ENCODE peak calls at places on chromosomes 11 and 22, in four cellular contexts. S is K562, Y is GM23248, L is lung. Z is an unnamed sample.
A peak's percentile ranks its signal among the peaks of the same experiment; 100 is the strongest.

GRCh38 chr11:93225642-93226041 is 27.9 kb upstream of the SLC36A4 start:
- DNase-seq in S (peak; percentile 9), Y (peak; percentile 50), L (no peak), Z (no peak)

GRCh38 chr11:33649944-33650343 is 50.7 kb downstream of the C11orf91 start:
- DNase-seq in S (no peak), Y (no peak), L (no peak), Z (no peak)

GRCh38 chr11:102591160-102591718 is 33.9 kb downstream of the MMP20 start:
- DNase-seq in S (no peak), Y (no peak), L (no peak), Z (no peak)

GRCh38 chr22:24424001-24424900 is 3.1 kb upstream of the ADORA2A start:
- DNase-seq in S (no peak), Y (peak; percentile 50), L (no peak), Z (no peak)

GRCh38 chr11:107183963-107184362 is 165.7 kb upstream of the GUCY1A2 start:
- DNase-seq in S (no peak), Y (no peak), L (no peak), Z (no peak)

GRCh38 chr22:22752556-22753477 is 108.4 kb downstream of the GGTLC2 start:
- DNase-seq in S (peak; percentile 61), Y (peak; percentile 83), L (peak; percentile 47), Z (no peak)

GRCh38 chr11:76768091-76769047 is 14.8 kb upstream of the TSKU start:
- DNase-seq in S (no peak), Y (peak; percentile 36), L (peak; percentile 53), Z (no peak)

GRCh38 chr11:17687946-17688670 is 31.3 kb upstream of the MYOD1 start:
- DNase-seq in S (no peak), Y (no peak), L (peak; percentile 15), Z (no peak)

GRCh38 chr11:2534131-2534956 is 89.5 kb downstream of the KCNQ1 start:
- DNase-seq in S (no peak), Y (peak; percentile 16), L (no peak), Z (peak; percentile 4)

DNA sequence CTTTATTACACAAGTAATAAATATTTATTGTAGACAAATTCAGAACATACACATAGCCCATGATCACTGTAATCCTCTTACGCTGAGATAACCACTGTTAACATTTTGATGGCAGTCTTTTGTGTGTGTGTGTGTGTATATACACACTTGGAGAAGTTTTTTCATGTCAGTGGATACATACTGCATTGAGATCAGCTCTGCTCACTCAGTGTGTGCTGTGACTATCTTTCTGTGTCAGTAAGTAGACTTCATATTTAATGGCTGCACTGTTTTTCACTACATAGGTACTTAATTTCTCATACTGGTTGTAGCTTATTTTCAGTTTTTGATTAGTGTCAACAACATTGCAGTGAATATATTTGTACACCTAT is 82.9 kb downstream of the FAM83F start:
- DNase-seq in S (no peak), Y (peak; percentile 6), L (no peak), Z (no peak)
- H3K4me1 ChIP-seq in S (peaks cover 22% of the 10 kb centered on the region), Y (peaks cover 16% of the 10 kb centered on the region), L (peaks cover 5% of the 10 kb centered on the region), Z (no peaks in the 10 kb centered on the region)

GRCh38 chr11:63869171-63869591 is 30.3 kb downstream of the MARK2 start:
- DNase-seq in S (no peak), Y (no peak), L (no peak), Z (no peak)
- H3K4me1 ChIP-seq in S (peaks cover 33% of the 10 kb centered on the region), Y (peaks cover 34% of the 10 kb centered on the region), L (peaks cover 40% of the 10 kb centered on the region), Z (no peaks in the 10 kb centered on the region)

DNA sequence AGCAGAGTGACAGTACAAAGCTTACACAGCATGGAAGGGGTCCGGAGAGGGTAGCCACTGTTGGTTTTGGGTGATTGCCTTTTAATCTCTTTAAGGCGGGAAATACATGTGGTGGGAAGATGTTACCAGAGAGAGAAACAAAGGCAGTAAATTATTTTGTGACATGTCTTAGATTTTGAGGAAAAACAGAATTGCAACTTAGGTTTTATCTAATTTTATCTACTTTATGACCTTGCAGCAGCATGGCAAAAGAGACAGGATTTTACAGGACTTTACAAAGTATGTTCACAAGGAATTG is 1.9 kb downstream of the IFITM2 start:
- DNase-seq in S (no peak), Y (no peak), L (no peak), Z (no peak)
- H3K4me1 ChIP-seq in S (peaks cover 38% of the 10 kb centered on the region), Y (peaks cover 16% of the 10 kb centered on the region), L (peaks cover 10% of the 10 kb centered on the region), Z (no peaks in the 10 kb centered on the region)

DNA sequence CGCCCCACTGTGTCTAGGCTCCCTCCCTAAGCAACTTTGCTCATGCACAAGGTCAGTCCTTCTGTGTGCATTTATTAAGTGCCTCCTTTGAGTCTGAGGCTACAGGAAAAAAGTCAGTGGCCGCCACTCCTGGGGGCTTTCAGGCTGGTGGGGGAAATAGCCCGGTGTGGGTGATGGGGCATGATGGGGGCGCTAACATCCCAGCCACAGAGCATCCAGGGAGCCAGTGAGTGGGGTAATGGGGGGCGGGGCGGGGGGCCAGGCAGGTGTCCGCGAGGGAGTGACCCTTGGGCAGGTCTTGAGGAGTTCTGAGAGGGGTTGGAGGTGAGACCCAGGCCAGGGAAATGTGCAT is 10.0 kb upstream of the EHD1 start:
- DNase-seq in S (no peak), Y (no peak), L (no peak), Z (no peak)
- H3K4me1 ChIP-seq in S (peaks cover 44% of the 10 kb centered on the region), Y (no peaks in the 10 kb centered on the region), L (peaks cover 6% of the 10 kb centered on the region), Z (peaks cover 3% of the 10 kb centered on the region)

DNA sequence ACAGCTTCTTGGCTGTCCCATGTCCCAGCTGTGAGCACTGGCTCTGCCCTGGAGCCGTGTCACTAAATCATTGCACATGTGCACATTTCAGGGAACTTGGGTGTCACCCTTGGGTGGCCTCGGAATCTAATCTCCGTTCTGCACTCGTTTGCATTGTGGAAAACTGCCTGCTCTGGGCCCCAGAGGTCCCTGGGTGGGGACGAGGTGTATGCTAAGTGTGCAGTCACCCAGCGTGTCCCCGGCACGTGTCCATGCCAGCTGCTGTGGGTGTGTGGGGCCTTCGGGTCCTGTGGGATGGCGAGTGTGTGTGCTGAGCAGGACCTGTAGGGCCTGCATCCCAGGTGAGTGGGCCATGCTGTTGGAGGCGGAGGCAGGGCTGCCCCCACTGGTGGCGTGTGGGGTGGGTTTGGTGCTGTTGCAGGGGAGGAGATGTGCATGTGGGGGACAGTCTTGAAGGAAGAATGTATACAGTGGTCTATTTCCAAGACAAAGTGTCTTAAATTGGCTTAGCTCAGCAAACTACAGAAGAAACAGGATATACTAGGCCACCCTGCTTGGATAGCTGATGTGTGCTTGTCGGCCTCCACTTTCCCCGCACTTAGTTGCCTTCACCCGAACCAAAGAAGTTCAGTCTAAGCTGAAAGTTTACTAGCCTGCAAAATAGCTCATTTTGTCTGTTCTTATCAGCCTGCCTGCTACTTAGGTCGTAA is 14.6 kb downstream of the TANGO2 start:
- DNase-seq in S (peak; percentile 77), Y (no peak), L (no peak), Z (no peak)
- H3K4me1 ChIP-seq in S (peaks cover 11% of the 10 kb centered on the region), Y (no peaks in the 10 kb centered on the region), L (peaks cover 16% of the 10 kb centered on the region), Z (peaks cover 8% of the 10 kb centered on the region)

GRCh38 chr22:46103664-46104063 is 46.7 kb upstream of the PPARA start:
- DNase-seq in S (no peak), Y (no peak), L (no peak), Z (no peak)
- H3K4me1 ChIP-seq in S (no peaks in the 10 kb centered on the region), Y (peaks cover 48% of the 10 kb centered on the region), L (peaks cover 55% of the 10 kb centered on the region), Z (peaks cover 95% of the 10 kb centered on the region)

DNA sequence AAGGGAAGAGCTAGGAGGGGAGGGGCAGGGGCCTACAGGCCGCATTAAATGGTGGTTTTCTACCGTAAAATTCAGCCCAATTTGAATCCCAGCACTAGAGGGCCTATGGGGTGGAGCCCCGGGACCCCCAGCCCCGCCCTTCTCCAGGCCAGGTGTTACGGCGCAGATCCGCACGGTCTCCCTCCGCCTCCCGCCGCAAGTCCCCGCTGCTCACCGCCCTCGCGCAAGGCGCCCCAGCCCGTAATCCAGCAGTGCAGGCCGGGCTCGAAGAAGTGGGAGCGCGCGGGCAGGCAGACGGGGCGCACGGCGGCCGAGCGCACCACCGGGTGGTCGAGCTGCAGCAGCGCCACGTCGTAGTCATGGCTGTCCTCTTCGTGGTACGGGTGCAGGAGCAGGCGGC is 17.3 kb downstream of the KCTD17 start:
- DNase-seq in S (no peak), Y (peak; percentile 24), L (no peak), Z (no peak)
- H3K4me1 ChIP-seq in S (no peaks in the 10 kb centered on the region), Y (no peaks in the 10 kb centered on the region), L (no peaks in the 10 kb centered on the region), Z (no peaks in the 10 kb centered on the region)

GRCh38 chr22:32528984-32529982 is 54.7 kb downstream of the FBXO7 start:
- DNase-seq in S (peak; percentile 76), Y (peak; percentile 93), L (peak; percentile 83), Z (peak; percentile 84)

GRCh38 chr22:32531955-32532818 is 57.6 kb downstream of the FBXO7 start:
- DNase-seq in S (peak; percentile 69), Y (peak; percentile 99), L (peak; percentile 70), Z (peak; percentile 79)

GRCh38 chr22:32532819-32533128 is 58.2 kb downstream of the FBXO7 start:
- DNase-seq in S (no peak), Y (no peak), L (no peak), Z (no peak)

GRCh38 chr22:32533265-32534068 is 58.9 kb downstream of the FBXO7 start:
- DNase-seq in S (no peak), Y (peak; percentile 85), L (no peak), Z (no peak)

DNA sequence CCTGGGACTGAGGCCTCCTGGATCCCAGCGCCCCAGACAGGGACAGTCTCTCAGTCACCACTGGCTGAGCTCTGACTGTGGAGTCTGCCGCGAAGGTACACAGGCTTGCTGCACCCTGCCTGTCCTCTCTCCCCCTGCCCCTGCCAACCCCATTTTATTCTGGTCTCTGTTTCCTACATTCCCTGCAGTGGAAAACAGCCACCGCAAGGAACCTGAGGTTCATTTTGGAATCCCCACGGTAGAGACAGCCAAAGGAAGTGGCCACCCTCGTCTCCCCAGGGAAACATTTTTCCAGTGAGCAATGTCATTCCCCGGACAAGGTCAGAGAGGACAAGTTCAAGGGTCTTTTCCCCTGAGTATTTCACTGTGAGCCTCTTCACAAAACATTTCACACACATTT is 56.6 kb downstream of the FBXO7 start:
- DNase-seq in S (no peak), Y (peak; percentile 33), L (no peak), Z (no peak)
- H3K4me1 ChIP-seq in S (peaks cover 18% of the 10 kb centered on the region), Y (peaks cover 46% of the 10 kb centered on the region), L (peaks cover 26% of the 10 kb centered on the region), Z (peaks cover 5% of the 10 kb centered on the region)

GRCh38 chr11:64928957-64929356 is 4.5 kb downstream of the PPP2R5B start:
- DNase-seq in S (no peak), Y (no peak), L (no peak), Z (no peak)

GRCh38 chr11:64924910-64925284 is 408 bp downstream of the PPP2R5B start:
- DNase-seq in S (no peak), Y (peak; percentile 57), L (no peak), Z (no peak)

GRCh38 chr11:64925536-64926449 is 1.3 kb downstream of the PPP2R5B start:
- DNase-seq in S (peak; percentile 18), Y (no peak), L (no peak), Z (no peak)

GRCh38 chr11:64923944-64924909 is at the start of gene PPP2R5B:
- DNase-seq in S (peak; percentile 95), Y (peak; percentile 98), L (peak; percentile 93), Z (peak; percentile 85)

GRCh38 chr11:64926689-64927088 is 2.2 kb downstream of the PPP2R5B start:
- DNase-seq in S (no peak), Y (no peak), L (no peak), Z (no peak)
- H3K4me1 ChIP-seq in S (peaks cover 11% of the 10 kb centered on the region), Y (no peaks in the 10 kb centered on the region), L (peaks cover 17% of the 10 kb centered on the region), Z (no peaks in the 10 kb centered on the region)